ENCODE peak calls at places on chromosomes 4 and X, in four cellular contexts. S is NB4; G is H7; C is activated T-cell treated with anti-CD3 and anti-CD28 coated beads, Interleukin-2, amount 50 U/mL, for 1 hour. J is an unnamed sample.

GRCh38 chr4:157271166-157271869 is 50.8 kb downstream of the GRIA2 start:
- DNase-seq in G (no peak), C (no peak), S (no peak), J (no peak)

GRCh38 chr4:80229590-80229989 is 32.3 kb downstream of the PRDM8 start:
- DNase-seq in S (no peak), C (no peak), G (no peak), J (no peak)

GRCh38 chr4:105389167-105389566 is 84.7 kb downstream of the PPA2 start:
- DNase-seq in G (no peak), C (no peak), S (no peak), J (no peak)

GRCh38 chrX:87517571-87518141 is at the start of gene KLHL4:
- DNase-seq in G (peak), S (peak), C (no peak), J (no peak)

GRCh38 chr4:54004463-54004862 is 59.9 kb downstream of the CHIC2 start:
- DNase-seq in C (no peak), G (no peak), S (no peak), J (no peak)

GRCh38 chr4:38654273-38654672 is 9.7 kb upstream of the KLF3 start:
- DNase-seq in C (no peak), S (peak), G (no peak), J (no peak)

GRCh38 chr4:127410644-127411043 is 222.1 kb upstream of the INTU start:
- DNase-seq in S (no peak), G (no peak), C (no peak), J (no peak)

GRCh38 chr4:168076989-168077725 is 15.2 kb upstream of the ANXA10 start:
- DNase-seq in S (peak), G (peak), C (no peak), J (peak)

GRCh38 chrX:68686684-68687045 is 39.2 kb downstream of the STARD8 start:
- DNase-seq in G (peak), S (peak), C (no peak), J (no peak)

GRCh38 chr4:164508836-164509235 is 245.1 kb upstream of the SMIM31 start:
- DNase-seq in C (no peak), S (peak), G (no peak), J (no peak)

GRCh38 chr4:95742872-95743271 is 97.0 kb upstream of the PDHA2 start:
- DNase-seq in G (no peak), S (no peak), C (no peak), J (no peak)

GRCh38 chr4:55866973-55867574 is 13.6 kb downstream of the EXOC1 start:
- DNase-seq in G (peak), C (no peak), S (peak), J (peak)

GRCh38 chr4:52051615-52052474 is 741 bp downstream of the SPATA18 start:
- DNase-seq in G (peak), C (no peak), S (no peak), J (peak)

GRCh38 chrX:136251042-136251991 is at the start of gene MAP7D3:
- DNase-seq in G (peak), S (peak), C (peak), J (peak)

GRCh38 chr4:110735691-110736090 is 112.8 kb upstream of the PITX2 start:
- DNase-seq in G (no peak), S (no peak), C (no peak), J (no peak)

J was measured in NCI-H1930.